ENCODE peak calls at places on chromosomes 3 and 15, in eight cellular contexts. J, S, O, N, X, G, K and M are unnamed samples.

GRCh38 chr3:143002083-143002712 is 828 bp downstream of the U2SURP start:
- DNase-seq in N (no peak), J (no peak), X (peak), S (no peak), O (no peak), G (no peak), K (peak), M (peak)

GRCh38 chr15:94105760-94106159 is 125.6 kb upstream of the MCTP2 start:
- DNase-seq in S (no peak), N (no peak), X (no peak), K (no peak), G (no peak), O (no peak), J (no peak), M (no peak)

GRCh38 chr3:56737001-56737400 is 53.9 kb upstream of the TASOR start:
- DNase-seq in K (no peak), X (no peak), N (no peak), J (no peak), O (no peak), S (no peak), G (no peak), M (no peak)

GRCh38 chr3:103203431-103203830 is 768.6 kb downstream of the ZPLD1 start:
- DNase-seq in O (no peak), G (no peak), N (no peak), J (no peak), S (no peak), K (no peak), X (no peak), M (no peak)

GRCh38 chr3:120203016-120203415 is 82.0 kb downstream of the GPR156 start:
- DNase-seq in X (peak), O (peak), N (no peak), S (no peak), J (no peak), K (no peak), G (peak), M (no peak)

GRCh38 chr3:14132120-14132519 is 7.3 kb downstream of the TMEM43 start:
- DNase-seq in X (no peak), N (peak), K (no peak), O (no peak), G (no peak), S (no peak), J (no peak), M (no peak)

GRCh38 chr3:77149382-77149781 is 109.5 kb downstream of the ROBO2 start:
- DNase-seq in K (no peak), X (no peak), O (no peak), J (no peak), G (no peak), S (no peak), N (no peak), M (no peak)

GRCh38 chr3:118987466-118987865 is 47.2 kb downstream of the IGSF11 start:
- DNase-seq in S (peak), X (peak), N (no peak), J (peak), O (no peak), G (no peak), K (no peak), M (no peak)